ENCODE peak calls at places on chromosome 20, in ten cellular contexts. R, B, V, H, L, D, Y, G, N and E are unnamed samples.

GRCh38 chr20:61683721-61684120 is 382.0 kb downstream of the TAF4 start:
- DNase-seq in V (no peak), R (no peak), G (no peak), L (no peak), Y (no peak), N (no peak), B (no peak), D (no peak), H (no peak), E (no peak)

GRCh38 chr20:35478804-35479472 is 23.5 kb downstream of the CEP250 start:
- DNase-seq in B (no peak), R (no peak), H (no peak), L (peak), Y (no peak), G (no peak), N (peak), V (peak), D (no peak), E (no peak)

GRCh38 chr20:36720510-36720909 is 25.4 kb downstream of the NDRG3 start:
- DNase-seq in V (no peak), B (no peak), R (no peak), L (no peak), N (no peak), D (no peak), Y (no peak), G (no peak), H (no peak), E (no peak)

GRCh38 chr20:15967334-15967733 is 605.9 kb downstream of the KIF16B start:
- DNase-seq in R (no peak), G (no peak), N (no peak), D (no peak), V (no peak), L (no peak), B (no peak), Y (no peak), H (no peak), E (no peak)

GRCh38 chr20:35821807-35822242 is 50.0 kb downstream of the PHF20 start:
- DNase-seq in R (no peak), V (no peak), D (no peak), H (peak), Y (no peak), B (no peak), L (peak), N (no peak), G (no peak), E (no peak)

GRCh38 chr20:43576108-43576507 is 14.6 kb upstream of the IFT52 start:
- DNase-seq in L (no peak), R (no peak), N (no peak), V (no peak), B (no peak), H (no peak), D (no peak), G (no peak), Y (peak), E (no peak)

GRCh38 chr20:56628873-56629463 is at the start of gene TFAP2C:
- DNase-seq in G (peak), H (no peak), R (peak), B (peak), D (peak), Y (peak), N (no peak), L (peak), V (peak), E (peak)

GRCh38 chr20:46017272-46017671 is 8.6 kb downstream of the MMP9 start:
- DNase-seq in L (no peak), R (no peak), H (no peak), B (no peak), N (no peak), D (no peak), G (no peak), V (no peak), Y (no peak), E (no peak)

GRCh38 chr20:48502016-48502415 is 325.8 kb downstream of the PREX1 start:
- DNase-seq in D (no peak), B (no peak), R (no peak), H (no peak), V (no peak), Y (no peak), N (no peak), L (no peak), G (no peak), E (no peak)

DNA sequence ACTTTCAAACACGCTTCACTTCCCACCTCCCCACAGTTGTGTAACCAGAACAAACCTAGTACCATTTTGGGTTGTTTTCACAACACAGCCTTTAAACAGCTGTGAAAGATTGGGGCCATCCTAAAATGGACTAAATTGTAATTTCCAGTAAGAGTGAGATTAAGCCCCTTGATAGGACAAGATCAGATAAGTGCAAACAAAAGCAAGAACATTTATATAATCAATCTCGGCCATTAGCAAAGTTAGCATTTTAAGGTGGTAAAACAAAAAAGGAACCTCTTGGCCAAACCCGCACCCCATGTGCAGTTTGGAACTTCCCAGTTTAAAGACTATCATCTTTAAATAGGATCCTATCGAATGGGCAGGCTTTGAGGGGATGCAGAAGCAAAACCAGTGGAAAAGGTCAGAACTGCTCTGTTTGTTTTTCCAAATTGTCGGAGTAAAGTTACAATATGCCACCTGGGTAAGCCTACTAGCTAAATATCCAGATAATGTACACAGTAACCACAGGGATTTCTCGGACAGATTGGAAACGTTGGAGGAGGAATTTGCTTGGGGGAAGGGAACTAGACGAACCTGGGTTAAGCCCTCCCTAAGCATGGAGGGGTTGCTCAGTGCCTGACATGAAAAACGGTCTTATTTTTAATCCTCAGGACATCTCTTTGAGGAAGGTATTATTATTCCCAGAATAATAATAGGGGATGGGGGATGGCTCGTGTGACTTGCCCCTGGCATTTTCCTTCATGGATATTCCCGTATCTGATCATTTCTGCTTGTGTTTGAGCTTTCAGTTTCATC is 159.8 kb upstream of the SALL4 start:
- DNase-seq in V (no peak), G (no peak), N (no peak), Y (no peak), R (no peak), L (no peak), H (no peak), B (no peak), D (no peak), E (no peak)
- TF ChIP-seq CTCF in V (no peak), G (no peak), N (no peak), Y (no peak), R (no peak), L (no peak), H (no peak), B (no peak), D (no peak), E (no peak)

DNA sequence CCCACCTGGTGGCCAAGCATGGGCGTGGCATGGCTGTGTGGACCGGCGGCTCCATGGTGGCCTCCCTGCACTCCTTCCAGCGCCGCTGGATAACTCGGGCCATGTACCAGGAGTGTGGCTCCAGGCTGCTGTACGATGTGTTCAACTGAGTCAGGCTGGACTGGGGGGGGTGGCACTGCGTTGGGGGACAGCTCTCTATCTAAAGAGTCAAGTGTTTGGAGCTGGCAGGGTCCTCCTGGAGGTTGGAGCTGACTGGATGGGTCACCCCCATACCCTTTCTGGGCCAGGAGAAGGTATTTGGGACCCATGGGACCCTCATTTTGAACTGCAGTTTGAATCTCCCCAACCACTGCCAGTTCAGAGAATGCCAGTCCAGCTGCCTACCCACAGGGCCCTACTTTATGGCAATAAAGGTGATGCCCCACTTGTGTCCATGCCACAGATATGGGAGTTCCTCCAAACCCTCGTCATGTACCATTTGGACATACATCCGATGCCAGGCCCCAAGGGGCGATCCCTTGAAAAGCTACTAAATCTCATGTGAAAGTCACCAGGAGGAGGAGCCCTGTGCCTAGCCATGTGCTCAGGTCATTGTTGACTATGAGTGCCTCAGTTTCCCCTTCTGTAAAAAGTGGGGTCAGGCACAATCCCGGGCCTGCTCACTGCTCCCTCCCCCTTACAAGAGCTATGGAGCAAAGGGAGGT is 1.5 kb downstream of the ACTL10 start:
- DNase-seq in B (no peak), N (no peak), R (peak), V (no peak), G (peak), L (no peak), Y (peak), D (no peak), H (no peak), E (peak)
- TF ChIP-seq CTCF in B (peak), N (peak), R (peak), V (peak), G (peak), L (peak), Y (peak), D (no peak), H (peak), E (peak)

DNA sequence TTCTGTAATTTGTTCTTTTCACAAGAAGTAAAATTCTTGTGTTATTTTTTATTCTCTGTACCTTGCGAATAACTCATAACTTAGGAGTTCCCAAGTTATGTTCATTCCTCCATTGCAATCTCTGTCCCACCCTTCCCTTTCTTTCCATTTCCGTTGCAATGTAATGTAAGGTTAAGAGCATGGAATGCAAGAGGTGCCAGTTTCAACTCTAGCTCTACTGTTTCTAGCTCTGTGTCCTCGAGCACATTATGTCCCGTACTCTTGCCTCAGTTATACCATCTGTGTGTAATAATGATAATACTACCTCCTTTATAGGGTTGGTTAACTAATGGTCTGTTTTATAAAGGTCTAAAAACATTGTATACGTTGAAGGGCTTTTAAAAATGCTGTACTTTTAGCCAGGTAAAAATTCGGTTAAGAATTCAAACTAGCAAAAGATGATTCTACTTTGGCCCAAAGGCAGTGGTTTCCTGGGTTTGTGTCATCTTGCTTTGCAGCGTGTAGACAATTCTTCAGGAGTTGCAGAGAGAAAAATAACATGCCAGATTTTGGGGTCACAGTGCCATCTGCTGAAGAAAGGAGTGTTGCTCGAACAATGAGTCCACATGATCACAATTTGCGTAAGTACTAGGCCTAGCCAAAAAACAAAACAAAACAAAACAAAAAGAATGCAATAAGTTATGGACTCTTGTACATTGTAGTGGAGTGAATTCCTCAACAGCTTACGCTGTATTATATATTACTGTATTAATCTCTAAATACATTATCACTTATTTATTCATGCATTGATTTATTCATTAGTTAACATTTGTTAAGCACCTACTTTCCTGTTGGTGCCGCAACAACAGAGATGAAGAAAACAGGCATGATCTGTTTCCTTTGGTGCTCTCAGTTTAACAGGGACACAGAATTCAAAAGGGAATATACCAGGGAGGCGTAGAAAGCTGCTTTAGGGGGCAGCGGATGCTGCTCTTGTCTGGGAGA is 10.0 kb upstream of the PFDN4 start:
- DNase-seq in D (no peak), N (no peak), R (peak), H (peak), V (no peak), Y (no peak), G (no peak), L (peak), B (peak), E (no peak)
- TF ChIP-seq CTCF in D (no peak), N (no peak), R (peak), H (peak), V (peak), Y (no peak), G (peak), L (peak), B (peak), E (no peak)

GRCh38 chr20:1371235-1371782 is 21.5 kb downstream of the FKBP1A start:
- DNase-seq in G (no peak), D (no peak), Y (no peak), L (no peak), V (no peak), B (no peak), R (no peak), N (no peak), H (no peak), E (no peak)

GRCh38 chr20:1370548-1371110 is 22.2 kb downstream of the FKBP1A start:
- DNase-seq in N (no peak), Y (peak), B (peak), H (no peak), L (peak), V (no peak), G (no peak), D (no peak), R (no peak), E (no peak)

GRCh38 chr20:1367479-1367878 is 25.4 kb downstream of the FKBP1A start:
- DNase-seq in B (no peak), H (no peak), G (no peak), N (no peak), D (no peak), L (no peak), Y (no peak), R (no peak), V (no peak), E (no peak)

GRCh38 chr20:1369970-1370369 is 22.9 kb downstream of the FKBP1A start:
- DNase-seq in N (no peak), D (no peak), G (no peak), B (no peak), H (no peak), V (no peak), Y (no peak), R (no peak), L (no peak), E (no peak)

DNA sequence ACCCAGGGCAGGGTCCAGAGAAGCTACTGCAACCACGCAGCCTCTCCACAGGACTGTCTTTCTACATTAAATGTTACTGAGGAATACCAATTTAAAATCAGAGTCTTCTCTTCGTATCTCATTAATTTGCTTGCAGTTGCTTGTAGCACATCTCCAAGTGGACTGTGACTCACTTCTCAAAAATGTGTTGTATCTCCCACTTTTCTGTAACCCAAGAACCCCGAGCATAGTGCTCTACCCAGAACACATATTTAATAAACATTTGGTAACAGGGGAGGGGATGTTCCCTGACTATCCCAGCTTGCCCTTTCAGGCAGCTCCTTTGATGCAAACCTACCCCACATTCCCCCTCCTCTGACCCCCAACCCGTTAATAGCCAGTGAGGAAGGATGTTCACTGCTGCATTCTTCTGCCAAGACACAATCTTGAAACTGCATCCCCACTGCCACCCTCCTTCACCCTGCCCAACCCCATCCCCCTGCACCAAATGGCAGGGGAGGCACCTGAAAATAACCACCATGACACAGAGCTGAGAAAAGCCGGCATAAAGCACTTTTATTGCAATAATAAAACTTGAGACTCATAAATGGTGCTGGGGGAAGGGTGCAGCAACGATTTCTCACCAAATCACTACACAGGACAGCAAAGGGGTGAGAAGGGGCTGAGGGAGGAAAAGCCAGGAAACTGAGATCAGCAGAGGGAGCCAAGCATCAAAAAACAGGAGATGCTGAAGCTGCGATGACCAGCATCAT is 24.2 kb downstream of the FKBP1A start:
- DNase-seq in H (no peak), D (no peak), L (peak), R (no peak), V (no peak), Y (no peak), G (no peak), B (no peak), N (no peak), E (no peak)
- TF ChIP-seq CTCF in H (no peak), D (no peak), L (no peak), R (no peak), V (no peak), Y (no peak), G (no peak), B (no peak), N (no peak), E (no peak)

GRCh38 chr20:41566896-41567527 is 51.2 kb downstream of the CHD6 start:
- DNase-seq in N (no peak), Y (no peak), H (no peak), G (no peak), R (no peak), V (no peak), D (no peak), L (no peak), B (no peak), E (no peak)
- TF ChIP-seq CTCF in N (no peak), Y (no peak), H (no peak), G (no peak), R (no peak), V (no peak), D (no peak), L (no peak), B (no peak), E (no peak)